ENCODE peak calls at places on chromosomes 7 and 10, in six cellular contexts. X, F, R, Y, H and Z are unnamed samples. For H3K4me1 and H3K27me3, the result is how much of the 10 kb centered on the place peaks cover.

GRCh38 chr7:37732880-37733279 is 49.3 kb downstream of the GPR141 start:
- DNase-seq in X (no peak), F (no peak), R (no peak), Y (no peak), H (no peak), Z (no peak)

GRCh38 chr7:56079450-56080185 is 13.1 kb downstream of the PHKG1 start:
- DNase-seq in X (peak), F (no peak), R (peak), Y (peak), H (peak), Z (peak)

GRCh38 chr7:24827589-24827988 is 70.3 kb upstream of the GSDME start:
- DNase-seq in X (no peak), F (no peak), R (no peak), Y (no peak), H (peak), Z (no peak)

GRCh38 chr7:105389090-105389650 is 449 bp upstream of the SRPK2 start:
- DNase-seq in X (peak), F (no peak), R (no peak), Y (peak), H (peak), Z (peak)

GRCh38 chr7:110522061-110522750 is 568.7 kb upstream of the LRRN3 start:
- DNase-seq in X (no peak), F (no peak), R (no peak), Y (no peak), H (peak), Z (no peak)

GRCh38 chr7:136179829-136180721 is 202.9 kb upstream of the MTPN start:
- DNase-seq in X (no peak), F (no peak), R (no peak), Y (no peak), H (no peak), Z (peak)

GRCh38 chr10:89352039-89352597 is 24.3 kb downstream of the IFIT3 start:
- DNase-seq in X (peak), F (no peak), R (no peak), Y (peak), H (peak), Z (no peak)

GRCh38 chr10:2620827-2621521 is 446.4 kb upstream of the PFKP start:
- DNase-seq in X (no peak), F (no peak), R (no peak), Y (no peak), H (no peak), Z (no peak)

GRCh38 chr10:44020322-44021111 is 364.4 kb downstream of the CXCL12 start:
- DNase-seq in X (peak), F (no peak), R (no peak), Y (peak), H (no peak), Z (no peak)
- TF ChIP-seq CTCF in X (no peak), F (no peak), R (no peak), Y (no peak), H (no peak), Z (no peak)

GRCh38 chr10:103823706-103824272 is 31.6 kb downstream of the SH3PXD2A start:
- DNase-seq in X (no peak), F (no peak), R (no peak), Y (no peak), H (no peak), Z (no peak)
- H3K4me1 ChIP-seq in X (under half), F (under half), R (under half), Y (under half), H (under half), Z (under half)

GRCh38 chr7:27175626-27176342 is 1.7 kb upstream of the HOXA10 start:
- DNase-seq in X (no peak), F (no peak), R (no peak), Y (peak), H (no peak), Z (no peak)

GRCh38 chr7:27177795-27178320 is 3.7 kb upstream of the HOXA10 start:
- DNase-seq in X (no peak), F (no peak), R (no peak), Y (peak), H (no peak), Z (no peak)

GRCh38 chr7:27176962-27177794 is 3.1 kb upstream of the HOXA10 start:
- DNase-seq in X (no peak), F (no peak), R (no peak), Y (peak), H (no peak), Z (no peak)

GRCh38 chr7:27175005-27175625 is 995 bp upstream of the HOXA10 start:
- DNase-seq in X (peak), F (no peak), R (no peak), Y (peak), H (no peak), Z (no peak)

GRCh38 chr7:27176343-27176731 is 2.2 kb upstream of the HOXA10 start:
- DNase-seq in X (no peak), F (no peak), R (no peak), Y (peak), H (no peak), Z (no peak)
- H3K27me3 ChIP-seq in X (under half), F (under half), R (under half), Y (under half), H (half or more), Z (half or more)

GRCh38 chr10:43155221-43155620 is 17.0 kb downstream of the CSGALNACT2 start:
- DNase-seq in X (no peak), F (no peak), R (no peak), Y (no peak), H (no peak), Z (no peak)

GRCh38 chr10:43160067-43160918 is 22.0 kb downstream of the CSGALNACT2 start:
- DNase-seq in X (no peak), F (no peak), R (no peak), Y (no peak), H (peak), Z (no peak)

GRCh38 chr10:43160919-43161251 is 22.6 kb downstream of the CSGALNACT2 start:
- DNase-seq in X (no peak), F (no peak), R (no peak), Y (no peak), H (no peak), Z (no peak)

GRCh38 chr10:43155716-43156115 is 17.5 kb downstream of the CSGALNACT2 start:
- DNase-seq in X (no peak), F (no peak), R (no peak), Y (no peak), H (no peak), Z (no peak)

DNA sequence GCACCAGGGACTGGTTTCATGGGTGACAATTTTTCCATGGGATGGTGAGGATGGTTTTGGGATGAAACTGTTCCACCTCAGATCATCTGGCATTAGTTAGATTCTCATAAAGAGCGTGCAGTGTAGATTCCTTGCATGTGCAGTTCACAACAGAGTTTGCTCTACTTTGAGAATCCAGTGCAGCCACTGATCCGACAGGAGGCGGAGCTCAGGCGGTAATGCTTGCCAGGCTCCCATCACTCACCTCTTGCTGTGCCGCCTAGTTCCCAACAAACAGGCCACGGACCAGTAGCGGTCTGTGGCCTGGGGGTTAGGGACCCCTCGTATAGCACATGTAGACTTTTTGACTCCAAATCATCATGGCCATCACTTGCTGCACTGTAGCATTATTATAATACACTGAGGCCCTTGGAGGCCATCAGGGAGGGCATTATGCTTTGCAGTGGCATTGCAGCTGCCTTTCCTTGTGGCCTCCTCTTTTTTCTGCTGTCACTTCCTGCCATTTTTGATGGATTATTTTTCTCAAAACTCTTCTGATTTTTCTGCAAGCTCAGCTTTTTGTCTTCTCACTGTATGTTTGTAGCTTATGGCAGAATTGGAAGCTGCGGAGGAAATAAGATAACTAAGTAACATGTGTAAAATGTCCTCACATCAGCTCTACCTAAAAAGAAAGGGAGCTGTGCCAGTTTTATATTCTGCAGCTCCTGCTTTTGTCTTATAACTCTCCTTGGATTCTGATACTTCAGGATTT is 18.5 kb downstream of the CSGALNACT2 start:
- DNase-seq in X (no peak), F (no peak), R (no peak), Y (no peak), H (no peak), Z (peak)
- TF ChIP-seq CTCF in X (no peak), F (no peak), R (no peak), Y (no peak), H (no peak), Z (no peak)

GRCh38 chr7:2036786-2037185 is 196.0 kb downstream of the MAD1L1 start:
- DNase-seq in X (no peak), F (no peak), R (no peak), Y (no peak), H (no peak), Z (peak)

GRCh38 chr7:2040201-2040892 is 192.4 kb downstream of the MAD1L1 start:
- DNase-seq in X (no peak), F (no peak), R (no peak), Y (no peak), H (no peak), Z (peak)

GRCh38 chr7:2038876-2039728 is 193.6 kb downstream of the MAD1L1 start:
- DNase-seq in X (no peak), F (no peak), R (no peak), Y (no peak), H (no peak), Z (peak)

GRCh38 chr7:2037301-2037804 is 195.4 kb downstream of the MAD1L1 start:
- DNase-seq in X (no peak), F (no peak), R (no peak), Y (no peak), H (peak), Z (peak)

GRCh38 chr7:2037805-2038635 is 194.7 kb downstream of the MAD1L1 start:
- DNase-seq in X (no peak), F (no peak), R (peak), Y (no peak), H (peak), Z (peak)
- H3K4me1 ChIP-seq in X (under half), F (under half), R (under half), Y (under half), H (under half), Z (under half)

DNA sequence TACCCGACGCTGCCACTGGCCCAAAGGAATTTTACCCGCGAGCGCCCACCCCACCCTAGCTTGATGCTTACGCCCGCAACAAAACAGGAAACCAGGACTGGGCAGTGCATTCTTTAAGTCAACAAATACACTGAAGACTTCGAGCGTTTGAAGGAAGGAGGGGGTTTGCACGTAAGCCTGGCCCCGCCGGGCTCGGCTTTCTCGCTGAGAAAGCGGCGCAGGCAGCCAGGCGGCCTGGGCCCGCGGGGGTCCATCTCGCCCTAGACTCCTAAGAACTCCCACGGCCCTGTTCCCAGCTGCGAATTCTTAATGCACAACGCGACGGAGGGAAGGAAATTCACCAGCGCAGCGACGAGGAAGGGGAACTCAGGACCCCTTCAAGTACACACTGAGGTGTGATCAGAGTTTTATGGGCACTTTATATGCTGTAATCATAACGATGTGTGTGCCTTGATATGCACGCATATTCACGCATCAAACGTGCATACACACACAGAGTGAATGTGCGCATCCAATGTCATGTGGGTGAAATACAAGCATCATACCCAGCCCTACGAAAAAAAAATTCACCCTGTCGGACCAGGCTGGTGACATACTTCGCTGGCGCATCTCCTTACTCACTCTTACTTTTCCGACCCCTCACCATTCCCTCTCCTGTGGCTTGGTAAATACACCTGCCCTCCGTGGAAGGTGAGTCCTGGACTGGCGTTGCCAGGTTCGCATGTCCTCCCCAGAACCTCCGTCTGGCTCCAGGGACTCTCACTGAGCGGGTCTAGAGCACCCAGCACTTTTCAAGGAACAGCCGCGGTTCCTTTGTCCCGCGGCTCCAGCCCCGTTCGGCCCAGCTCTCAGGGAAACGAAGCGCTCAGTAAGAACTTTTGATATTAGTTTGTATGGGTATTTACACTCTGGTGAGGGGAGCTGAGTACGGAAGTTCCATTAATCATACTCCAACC is 5.7 kb upstream of the HOXA13 start:
- DNase-seq in X (peak), F (no peak), R (no peak), Y (no peak), H (no peak), Z (no peak)
- H3K27me3 ChIP-seq in X (under half), F (under half), R (under half), Y (half or more), H (half or more), Z (half or more)